ENCODE peak calls at places on chromosome 18, in five cellular contexts. P is fibroblast of lung, M is neural progenitor cell, C is GM23338, T is SK-N-SH. B is an unnamed sample.

GRCh38 chr18:27605107-27605834 is 420.2 kb upstream of the CHST9 start:
- DNase-seq in C (peak; percentile 94), T (peak; percentile 63), P (peak; percentile 70), M (peak; percentile 88), B (peak; percentile 49)

GRCh38 chr18:58392336-58393000 is 236.4 kb downstream of the ALPK2 start:
- DNase-seq in P (peak; percentile 29), C (peak; percentile 61), T (no peak), M (peak; percentile 32), B (peak; percentile 51)

GRCh38 chr18:79581911-79582310 is 97.7 kb upstream of the CTDP1 start:
- DNase-seq in C (no peak), T (no peak), P (no peak), M (no peak), B (no peak)

GRCh38 chr18:77366725-77367641 is 117.3 kb downstream of the GALR1 start:
- DNase-seq in M (no peak), C (peak; percentile 6), P (no peak), T (peak; percentile 39), B (no peak)

GRCh38 chr18:77099501-77100370 is 32.8 kb downstream of the MBP start:
- DNase-seq in C (no peak), M (no peak), T (no peak), P (no peak), B (no peak)

GRCh38 chr18:68667121-68667520 is 47.8 kb downstream of the TMX3 start:
- DNase-seq in T (no peak), P (peak; percentile 21), M (no peak), C (no peak), B (no peak)

GRCh38 chr18:26868968-26869586 is 3.6 kb upstream of the AQP4 start:
- DNase-seq in T (no peak), P (no peak), C (no peak), M (no peak), B (no peak)

GRCh38 chr18:5417342-5417741 is 121.8 kb upstream of the ZBTB14 start:
- DNase-seq in T (no peak), C (no peak), P (peak; percentile 53), M (no peak), B (no peak)

GRCh38 chr18:47248610-47249343 is 2.7 kb downstream of the SKOR2 start:
- DNase-seq in C (peak; percentile 76), M (peak; percentile 56), T (peak; percentile 45), P (no peak), B (no peak)

GRCh38 chr18:46849007-46849406 is 68.3 kb downstream of the PIAS2 start:
- DNase-seq in C (no peak), P (no peak), M (no peak), T (no peak), B (no peak)

GRCh38 chr18:58616446-58616845 is 12.4 kb downstream of the ALPK2 start:
- DNase-seq in T (no peak), M (no peak), C (no peak), P (no peak), B (no peak)

GRCh38 chr18:11987527-11987926 is 6.2 kb downstream of the IMPA2 start:
- DNase-seq in T (no peak), C (no peak), M (no peak), P (peak; percentile 70), B (no peak)

GRCh38 chr18:34322365-34323289 is 97.9 kb upstream of the NOL4 start:
- DNase-seq in C (peak; percentile 89), P (peak; percentile 85), M (peak; percentile 85), T (peak; percentile 36), B (peak; percentile 65)

GRCh38 chr18:46519870-46520269 is 137.2 kb downstream of the LOXHD1 start:
- DNase-seq in M (no peak), T (no peak), C (no peak), P (no peak), B (no peak)

GRCh38 chr18:58095655-58096054 is 51.6 kb downstream of the NEDD4L start:
- DNase-seq in P (no peak), C (no peak), M (no peak), T (no peak), B (no peak)

GRCh38 chr18:40531061-40531460 is 1424.0 kb upstream of the PIK3C3 start:
- DNase-seq in P (peak; percentile 36), C (no peak), M (no peak), T (no peak), B (no peak)

GRCh38 chr18:3793545-3793944 is 343.6 kb downstream of the TGIF1 start:
- DNase-seq in M (no peak), T (no peak), C (no peak), P (peak; percentile 85), B (peak; percentile 65)

GRCh38 chr18:22207022-22207758 is 37.8 kb downstream of the GATA6 start:
- DNase-seq in M (no peak), T (no peak), C (no peak), P (peak; percentile 83), B (no peak)

GRCh38 chr18:370753-371615 is 103.1 kb upstream of the THOC1 start:
- DNase-seq in T (peak; percentile 31), C (no peak), P (no peak), M (no peak), B (peak; percentile 58)

GRCh38 chr18:70377857-70378701 is 89.2 kb downstream of the SOCS6 start:
- DNase-seq in C (no peak), P (no peak), M (no peak), T (no peak), B (no peak)
- H3K27ac ChIP-seq in C (no peak overlapping the region), P (peak overlapping the region; percentile 11), M (no peak overlapping the region), T (no peak overlapping the region), B (no peak overlapping the region)

DNA sequence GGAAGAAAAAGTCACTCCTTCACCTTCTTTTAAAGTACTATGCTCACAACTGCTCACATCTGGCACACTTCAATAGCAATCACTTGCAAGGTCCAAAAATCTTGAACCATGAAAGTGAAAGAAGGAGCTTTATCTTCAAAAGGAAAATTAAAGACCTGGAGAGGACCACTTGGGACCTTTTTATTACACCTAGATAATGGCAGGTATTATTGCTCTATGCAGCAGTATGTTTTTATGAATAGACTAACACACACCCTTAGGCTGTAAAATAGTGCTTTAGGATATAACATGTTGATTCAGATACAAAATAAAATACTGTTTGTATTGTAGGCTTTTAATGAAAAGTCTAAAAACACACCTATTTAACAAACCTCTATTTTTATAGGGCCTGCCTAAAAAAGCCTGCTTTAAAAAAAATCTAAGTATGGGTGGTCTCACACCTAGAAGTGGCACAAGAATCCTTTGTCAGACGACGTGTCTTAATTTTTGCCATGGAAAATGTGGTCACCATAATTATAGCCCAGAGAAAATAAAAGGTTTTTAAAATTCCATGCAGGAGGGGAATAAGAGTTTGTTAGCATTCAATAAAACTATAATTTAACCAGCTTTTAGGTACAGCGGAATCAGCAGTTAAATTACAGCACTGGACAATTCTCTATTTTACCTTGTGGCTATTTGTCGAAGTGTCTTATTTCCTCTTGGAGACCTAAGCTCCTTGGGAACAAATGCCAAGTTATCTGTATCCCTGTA is 124.0 kb downstream of the BCL2 start:
- DNase-seq in C (no peak), T (no peak), P (no peak), M (no peak), B (no peak)
- H3K79me2 ChIP-seq in C (no peaks in the 10 kb centered on the region), T (no peaks in the 10 kb centered on the region), P (no peaks in the 10 kb centered on the region), M (no peaks in the 10 kb centered on the region), B (no peaks in the 10 kb centered on the region)

GRCh38 chr18:74995404-74995737 is 213.6 kb downstream of the PTGR3 start:
- DNase-seq in P (no peak), C (no peak), M (no peak), T (no peak), B (no peak)
- H3K27ac ChIP-seq in P (no peak overlapping the region), C (no peak overlapping the region), M (no peak overlapping the region), T (no peak overlapping the region), B (peak overlapping the region; percentile 82)

DNA sequence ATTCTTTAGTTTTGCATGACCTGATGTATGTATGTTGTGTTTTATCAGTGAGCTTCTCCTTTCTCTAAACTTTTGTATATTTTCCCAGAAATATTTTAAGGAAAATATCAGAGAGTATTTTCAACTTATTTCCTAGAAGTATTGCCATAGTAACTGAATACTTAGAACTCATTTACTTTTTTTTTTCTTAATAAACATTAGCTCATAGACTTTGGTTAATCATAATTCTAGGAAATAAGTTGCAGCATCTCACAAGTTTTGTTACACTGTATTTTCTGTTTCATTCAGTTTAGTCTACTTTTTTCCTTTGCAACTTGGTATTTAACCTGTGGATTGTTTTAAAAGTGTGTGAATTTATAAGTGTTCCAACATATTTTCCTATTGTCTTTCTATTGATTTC is 27.5 kb downstream of the SMCHD1 start:
- DNase-seq in P (no peak), M (no peak), T (no peak), C (no peak), B (no peak)
- H3K79me2 ChIP-seq in P (peaks cover 33% of the 10 kb centered on the region), M (peaks cover 56% of the 10 kb centered on the region), T (peaks cover 78% of the 10 kb centered on the region), C (peaks cover 12% of the 10 kb centered on the region), B (peaks cover 56% of the 10 kb centered on the region)

GRCh38 chr18:10131783-10132381 is 218.1 kb downstream of the VAPA start:
- DNase-seq in M (peak; percentile 62), T (peak; percentile 69), C (peak; percentile 61), P (no peak), B (no peak)

GRCh38 chr18:10128906-10129305 is 215.1 kb downstream of the VAPA start:
- DNase-seq in M (no peak), C (no peak), T (peak; percentile 34), P (no peak), B (no peak)

GRCh38 chr18:10133516-10133915 is 219.7 kb downstream of the VAPA start:
- DNase-seq in C (no peak), M (no peak), T (no peak), P (no peak), B (no peak)

GRCh38 chr18:10130626-10131025 is 216.8 kb downstream of the VAPA start:
- DNase-seq in M (no peak), T (no peak), C (no peak), P (no peak), B (no peak)

GRCh38 chr18:10131036-10131774 is 217.4 kb downstream of the VAPA start:
- DNase-seq in C (peak; percentile 44), P (no peak), T (peak; percentile 61), M (peak; percentile 40), B (no peak)
- H3K27ac ChIP-seq in C (no peak overlapping the region), P (no peak overlapping the region), T (no peak overlapping the region), M (no peak overlapping the region), B (no peak overlapping the region)

GRCh38 chr18:13473751-13474150 is 252.6 kb downstream of the FAM210A start:
- DNase-seq in P (no peak), M (no peak), C (no peak), T (no peak), B (no peak)
- H3K79me2 ChIP-seq in P (no peaks in the 10 kb centered on the region), M (no peaks in the 10 kb centered on the region), C (no peaks in the 10 kb centered on the region), T (no peaks in the 10 kb centered on the region), B (no peaks in the 10 kb centered on the region)

DNA sequence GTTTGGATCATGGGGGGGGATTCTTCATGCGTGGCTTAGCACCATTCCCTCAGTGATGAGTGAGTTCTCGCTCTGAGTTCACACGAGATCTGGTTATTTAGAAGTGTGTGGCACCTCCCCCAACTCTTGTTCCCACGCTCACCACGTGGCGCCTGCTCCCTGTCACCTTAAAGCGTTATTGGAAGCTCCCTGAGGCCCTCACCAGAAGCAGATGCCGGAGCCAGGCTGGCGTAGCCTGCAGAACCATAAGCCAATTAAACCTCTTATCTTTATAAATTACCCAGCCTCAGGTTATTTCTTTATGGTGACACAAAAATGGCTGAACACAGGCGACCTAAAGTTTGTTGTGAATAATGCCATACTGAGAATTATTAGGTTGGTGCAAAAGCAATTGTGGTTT is 10.5 kb upstream of the MTCL1 start:
- DNase-seq in P (no peak), M (no peak), C (no peak), T (no peak), B (no peak)
- H3K27ac ChIP-seq in P (no peak overlapping the region), M (no peak overlapping the region), C (no peak overlapping the region), T (no peak overlapping the region), B (no peak overlapping the region)

GRCh38 chr18:23570912-23571504 is 15.3 kb downstream of the NPC1 start:
- DNase-seq in T (no peak), P (no peak), C (no peak), M (no peak), B (no peak)
- H3K79me2 ChIP-seq in T (peaks cover 16% of the 10 kb centered on the region), P (no peaks in the 10 kb centered on the region), C (peaks cover 18% of the 10 kb centered on the region), M (no peaks in the 10 kb centered on the region), B (peaks cover 22% of the 10 kb centered on the region)

B was measured in endothelial cell of umbilical vein.